ENCODE peak calls at places on chromosomes 16 and 17, in eight cellular contexts. M is NCI-H2029; G is NCI-H2081; T is T-helper 17 cell; W is naive thymus-derived CD8-positive, alpha-beta T cell; K is G401; Y is activated T-helper 1 cell treated with anti-CD3 and anti-CD28 coated beads, Interleukin-2, amount 50 U/mL, for 16 hours; D is stimulated activated CD8-positive, alpha-beta memory T cell treated with anti-CD3 and anti-CD28 coated beads, Interleukin-2, amount 100 ng/mL, for 1 hour. B is an unnamed sample.
A peak's percentile ranks its signal among the peaks of the same experiment; 100 is the strongest.

GRCh38 chr16:69064164-69064563 is 41.3 kb upstream of the HAS3 start:
- DNase-seq in Y (no peak), T (no peak), K (no peak), M (no peak), W (no peak), G (no peak), D (no peak), B (no peak)

GRCh38 chr17:66076546-66077190 is 115.3 kb downstream of the CEP112 start:
- DNase-seq in W (no peak), T (no peak), D (no peak), G (no peak), K (no peak), M (no peak), Y (no peak), B (no peak)

GRCh38 chr16:12089492-12090161 is 113.1 kb downstream of the SNX29 start:
- DNase-seq in M (no peak), W (peak; percentile 34), K (no peak), D (peak; percentile 24), T (no peak), G (no peak), Y (no peak), B (peak; percentile 74)

GRCh38 chr16:53768593-53768992 is 64.6 kb downstream of the FTO start:
- DNase-seq in D (no peak), Y (no peak), T (no peak), W (no peak), M (no peak), G (no peak), K (no peak), B (no peak)

GRCh38 chr17:36629252-36629847 is 28.0 kb downstream of the MRM1 start:
- DNase-seq in Y (peak; percentile 71), D (peak; percentile 57), W (peak; percentile 73), T (peak; percentile 78), G (peak; percentile 72), M (peak; percentile 22), K (peak; percentile 81), B (peak; percentile 70)

GRCh38 chr17:57767561-57767960 is 22.5 kb upstream of the CCDC182 start:
- DNase-seq in T (no peak), G (no peak), Y (no peak), K (no peak), W (no peak), D (no peak), M (no peak), B (no peak)

GRCh38 chr16:58451945-58452401 is 48.0 kb upstream of the NDRG4 start:
- DNase-seq in D (no peak), T (no peak), W (no peak), G (no peak), Y (no peak), K (no peak), M (no peak), B (no peak)

GRCh38 chr17:39979021-39979660 is 1.5 kb upstream of the PSMD3 start:
- DNase-seq in K (no peak), T (no peak), G (no peak), W (no peak), M (no peak), Y (no peak), D (no peak), B (no peak)

GRCh38 chr17:69639096-69639495 is 224.6 kb downstream of the MAP2K6 start:
- DNase-seq in Y (no peak), M (no peak), D (no peak), K (no peak), G (no peak), T (no peak), W (no peak), B (no peak)

GRCh38 chr17:29061036-29061435 is 18.1 kb downstream of the PIPOX start:
- DNase-seq in Y (no peak), G (no peak), M (no peak), D (no peak), K (peak; percentile 77), T (no peak), W (no peak), B (no peak)

GRCh38 chr16:19783363-19783762 is 65.3 kb downstream of the IQCK start:
- DNase-seq in D (no peak), G (no peak), T (no peak), W (no peak), M (no peak), K (no peak), Y (no peak), B (no peak)

GRCh38 chr16:14232106-14232890 is 161.2 kb downstream of the MRTFB start:
- DNase-seq in G (peak; percentile 76), T (no peak), K (no peak), M (peak; percentile 6), W (no peak), D (no peak), Y (no peak), B (no peak)

GRCh38 chr17:47713980-47714689 is 18.9 kb upstream of the TBX21 start:
- DNase-seq in Y (no peak), K (no peak), M (no peak), T (no peak), G (no peak), W (no peak), D (no peak), B (no peak)

GRCh38 chr16:81796035-81796434 is 16.9 kb downstream of the PLCG2 start:
- DNase-seq in K (no peak), G (no peak), D (no peak), T (no peak), W (no peak), Y (no peak), M (no peak), B (no peak)

GRCh38 chr17:34852141-34852540 is 109.1 kb downstream of the CCT6B start:
- DNase-seq in T (no peak), Y (no peak), G (no peak), M (no peak), W (no peak), D (no peak), K (no peak), B (no peak)

GRCh38 chr17:7887482-7888183 is 956 bp upstream of the CHD3 start:
- DNase-seq in Y (peak; percentile 70), M (peak; percentile 86), G (peak; percentile 92), W (peak; percentile 73), K (peak; percentile 87), D (peak; percentile 79), T (peak; percentile 65), B (peak; percentile 83)

GRCh38 chr17:61426482-61427304 is 25.5 kb upstream of the TBX4 start:
- DNase-seq in G (no peak), Y (no peak), W (no peak), T (no peak), K (no peak), D (no peak), M (no peak), B (no peak)

GRCh38 chr16:81445143-81445922 is 725 bp downstream of the CMIP start:
- DNase-seq in K (no peak), T (peak; percentile 27), D (no peak), Y (no peak), W (peak; percentile 35), M (no peak), G (peak; percentile 33), B (peak; percentile 24)

GRCh38 chr17:80068301-80069160 is 32.1 kb downstream of the CCDC40 start:
- DNase-seq in Y (no peak), G (no peak), T (no peak), K (no peak), W (no peak), D (no peak), M (no peak), B (no peak)

GRCh38 chr17:48427598-48427997 is 2.4 kb downstream of the SKAP1 start:
- DNase-seq in T (peak; percentile 28), M (peak; percentile 71), W (peak; percentile 41), D (peak; percentile 30), Y (no peak), K (no peak), G (peak; percentile 44), B (peak; percentile 52)

GRCh38 chr17:42472709-42473521 is 14.2 kb downstream of the ATP6V0A1 start:
- DNase-seq in D (no peak), W (no peak), T (no peak), M (no peak), G (no peak), K (peak; percentile 76), Y (no peak), B (no peak)

GRCh38 chr16:51939371-51940005 is 607.5 kb downstream of the TOX3 start:
- DNase-seq in Y (no peak), D (no peak), M (no peak), W (no peak), G (peak; percentile 34), T (no peak), K (no peak), B (no peak)

GRCh38 chr17:79651751-79652150 is 40.9 kb upstream of the RBFOX3 start:
- DNase-seq in M (no peak), G (no peak), Y (no peak), D (no peak), W (no peak), T (no peak), K (peak; percentile 78), B (no peak)

B was measured in CD4-positive, CD25-positive, alpha-beta regulatory T cell.